ENCODE peak calls at places on chromosomes 12 and 14, in eight cellular contexts. T, S, I, L, A, G, N and C are unnamed samples. For H3K36me3 and H3K4me1, the result is how much of the 10 kb centered on the place peaks cover.

GRCh38 chr14:59481407-59482119 is 2.6 kb downstream of the L3HYPDH start:
- DNase-seq in T (peak), S (no peak), I (no peak), L (no peak), A (no peak), G (no peak), N (no peak), C (no peak)

GRCh38 chr14:32702571-32702970 is 236.1 kb upstream of the NPAS3 start:
- DNase-seq in T (no peak), S (peak), I (no peak), L (peak), A (peak), G (peak), N (no peak), C (no peak)

GRCh38 chr12:108140501-108140900 is 11.4 kb downstream of the WSCD2 start:
- DNase-seq in T (no peak), S (no peak), I (no peak), L (no peak), A (no peak), G (no peak), N (no peak), C (no peak)

GRCh38 chr12:42421844-42422779 is 96.1 kb downstream of the PPHLN1 start:
- DNase-seq in T (peak), S (no peak), I (no peak), L (no peak), A (no peak), G (no peak), N (no peak), C (no peak)

GRCh38 chr14:24051162-24051788 is 534 bp upstream of the CARMIL3 start:
- DNase-seq in T (no peak), S (no peak), I (no peak), L (no peak), A (no peak), G (no peak), N (peak), C (no peak)

GRCh38 chr12:50059440-50060119 is 2.2 kb downstream of the ASIC1 start:
- DNase-seq in T (peak), S (no peak), I (no peak), L (no peak), A (no peak), G (no peak), N (no peak), C (no peak)

GRCh38 chr12:100859063-100859627 is 64.6 kb downstream of the ANO4 start:
- DNase-seq in T (no peak), S (no peak), I (no peak), L (no peak), A (no peak), G (no peak), N (no peak), C (no peak)

GRCh38 chr14:96400495-96400894 is 8.6 kb downstream of the AK7 start:
- DNase-seq in T (no peak), S (no peak), I (no peak), L (no peak), A (no peak), G (no peak), N (no peak), C (no peak)

GRCh38 chr14:23942587-23942986 is 11.0 kb upstream of the DHRS4 start:
- DNase-seq in T (no peak), S (no peak), I (no peak), L (no peak), A (no peak), G (no peak), N (no peak), C (no peak)

GRCh38 chr14:61720302-61720677 is 25.0 kb downstream of the HIF1A start:
- DNase-seq in T (no peak), S (no peak), I (no peak), L (no peak), A (no peak), G (no peak), N (no peak), C (no peak)

GRCh38 chr14:101781240-101782061 is 19.9 kb downstream of the PPP2R5C start:
- DNase-seq in T (no peak), S (no peak), I (no peak), L (peak), A (no peak), G (no peak), N (no peak), C (no peak)

GRCh38 chr14:89180546-89180945 is 236.5 kb downstream of the FOXN3 start:
- DNase-seq in T (no peak), S (no peak), I (no peak), L (no peak), A (no peak), G (no peak), N (no peak), C (no peak)

GRCh38 chr12:15364221-15365170 is 42.2 kb downstream of the PTPRO start:
- DNase-seq in T (no peak), S (no peak), I (no peak), L (no peak), A (no peak), G (no peak), N (no peak), C (no peak)

GRCh38 chr12:48717252-48717695 is 767 bp upstream of the CCNT1 start:
- DNase-seq in T (peak), S (no peak), I (no peak), L (no peak), A (no peak), G (no peak), N (no peak), C (no peak)

GRCh38 chr12:120793357-120793756 is 67.7 kb downstream of the ACADS start:
- DNase-seq in T (no peak), S (no peak), I (no peak), L (no peak), A (no peak), G (no peak), N (no peak), C (no peak)

GRCh38 chr14:61837336-61838229 is 75.4 kb downstream of the SNAPC1 start:
- DNase-seq in T (peak), S (peak), I (peak), L (peak), A (peak), G (peak), N (peak), C (peak)

GRCh38 chr12:57713209-57713608 is 19.3 kb downstream of the OS9 start:
- DNase-seq in T (no peak), S (no peak), I (no peak), L (no peak), A (no peak), G (no peak), N (no peak), C (no peak)

GRCh38 chr12:110183386-110183785 is 59.2 kb downstream of the IFT81 start:
- DNase-seq in T (no peak), S (no peak), I (no peak), L (no peak), A (no peak), G (no peak), N (no peak), C (no peak)

GRCh38 chr12:43776498-43776897 is 17.7 kb downstream of the IRAK4 start:
- DNase-seq in T (peak), S (peak), I (peak), L (no peak), A (no peak), G (no peak), N (no peak), C (no peak)
- H3K36me3 ChIP-seq in T (under half), S (under half), I (under half), L (half or more), A (under half), G (half or more), N (half or more), C (under half)

GRCh38 chr12:124566181-124567034 is 1.0 kb downstream of the NCOR2 start:
- DNase-seq in T (peak), S (peak), I (peak), L (peak), A (peak), G (peak), N (peak), C (peak)
- TF ChIP-seq POLR2A in T (no peak), S (peak), I (no peak), L (peak), A (peak), G (no peak), N (no peak), C (peak)

GRCh38 chr12:12883369-12884001 is 7.9 kb upstream of the GPRC5A start:
- DNase-seq in T (peak), S (no peak), I (no peak), L (no peak), A (no peak), G (no peak), N (peak), C (no peak)
- H3K4me1 ChIP-seq in T (under half), S (under half), I (half or more), L (under half), A (under half), G (under half), N (under half), C (under half)

GRCh38 chr14:102983496-102983895 is 61.0 kb downstream of the AMN start:
- DNase-seq in T (no peak), S (no peak), I (no peak), L (no peak), A (no peak), G (no peak), N (no peak), C (no peak)
- H3K36me3 ChIP-seq in T (half or more), S (under half), I (under half), L (half or more), A (under half), G (half or more), N (half or more), C (under half)

GRCh38 chr14:103698380-103699260 is 16.6 kb downstream of the XRCC3 start:
- DNase-seq in T (no peak), S (no peak), I (no peak), L (no peak), A (no peak), G (no peak), N (peak), C (no peak)
- TF ChIP-seq POLR2A in T (no peak), S (no peak), I (no peak), L (no peak), A (no peak), G (no peak), N (peak), C (no peak)

DNA sequence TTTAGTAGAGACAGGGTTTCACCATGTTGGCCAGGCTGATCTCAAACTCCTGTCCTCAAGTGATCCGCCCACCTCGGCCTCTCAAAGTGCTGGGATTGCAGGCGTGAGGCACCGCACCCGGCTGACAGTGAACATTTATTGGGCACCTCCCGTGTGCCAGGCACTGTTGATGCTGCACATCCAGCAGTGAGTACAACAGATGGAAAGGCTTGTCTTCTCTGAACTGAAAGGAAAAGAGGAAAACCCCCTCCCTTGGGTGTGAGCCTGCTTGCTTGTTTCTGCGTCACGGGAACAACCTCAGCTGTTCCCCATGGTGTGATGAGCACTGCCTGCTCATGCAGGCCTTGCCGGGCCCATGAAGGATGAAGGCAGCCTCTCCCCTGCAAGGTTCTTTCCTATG is 39.5 kb downstream of the DGLUCY start:
- DNase-seq in T (no peak), S (no peak), I (no peak), L (no peak), A (no peak), G (no peak), N (no peak), C (no peak)
- H3K4me1 ChIP-seq in T (under half), S (under half), I (under half), L (under half), A (under half), G (under half), N (half or more), C (under half)